ENCODE peak calls at places on chromosomes 11 and 22, in five cellular contexts. One of them, this sample, is unnamed.
A peak's percentile ranks its signal among the peaks of the same experiment; 100 is the strongest.

GRCh38 chr22:44459041-44459440 is 39.0 kb downstream of the RTL6 start:
- DNase-seq in PC-3: no peak
- DNase-seq in thyroid gland: no peak
- DNase-seq in adipocyte: no peak
- DNase-seq in lower lobe of right lung: no peak
- DNase-seq in this sample: no peak

GRCh38 chr11:72079776-72080325 is 491 bp downstream of the NUMA1 start:
- DNase-seq in adipocyte: peak; percentile 58
- DNase-seq in thyroid gland: no peak
- DNase-seq in PC-3: no peak
- DNase-seq in lower lobe of right lung: no peak
- DNase-seq in this sample: peak; percentile 30

GRCh38 chr22:16960220-16960883 is 47.7 kb downstream of the GAB4 start:
- DNase-seq in lower lobe of right lung: no peak
- DNase-seq in thyroid gland: no peak
- DNase-seq in adipocyte: no peak
- DNase-seq in PC-3: no peak
- DNase-seq in this sample: no peak

GRCh38 chr22:30705710-30706651 is 11.3 kb downstream of the OSBP2 start:
- DNase-seq in lower lobe of right lung: no peak
- DNase-seq in adipocyte: peak; percentile 54
- DNase-seq in thyroid gland: no peak
- DNase-seq in PC-3: peak; percentile 83
- DNase-seq in this sample: peak; percentile 13

GRCh38 chr11:104003491-104003890 is 32.9 kb upstream of the DDI1 start:
- DNase-seq in PC-3: no peak
- DNase-seq in lower lobe of right lung: no peak
- DNase-seq in adipocyte: peak; percentile 40
- DNase-seq in thyroid gland: no peak
- DNase-seq in this sample: no peak

GRCh38 chr22:42397332-42398246 is 34.6 kb downstream of the NFAM1 start:
- DNase-seq in lower lobe of right lung: peak; percentile 72
- DNase-seq in thyroid gland: peak; percentile 71
- DNase-seq in PC-3: no peak
- DNase-seq in adipocyte: no peak
- DNase-seq in this sample: no peak

GRCh38 chr22:17552737-17553136 is 10.6 kb upstream of the SLC25A18 start:
- DNase-seq in lower lobe of right lung: peak; percentile 56
- DNase-seq in PC-3: no peak
- DNase-seq in thyroid gland: peak; percentile 64
- DNase-seq in adipocyte: no peak
- DNase-seq in this sample: no peak

GRCh38 chr11:121881806-121882205 is 234.2 kb downstream of the BLID start:
- DNase-seq in PC-3: peak; percentile 73
- DNase-seq in thyroid gland: no peak
- DNase-seq in lower lobe of right lung: no peak
- DNase-seq in adipocyte: peak; percentile 67
- DNase-seq in this sample: no peak

GRCh38 chr11:113806403-113806802 is 26.8 kb downstream of the CLDN25 start:
- DNase-seq in adipocyte: peak; percentile 13
- DNase-seq in PC-3: peak; percentile 59
- DNase-seq in lower lobe of right lung: no peak
- DNase-seq in thyroid gland: peak; percentile 2
- DNase-seq in this sample: peak; percentile 11

GRCh38 chr11:119363874-119364590 is 17.5 kb downstream of the USP2 start:
- DNase-seq in adipocyte: peak; percentile 89
- DNase-seq in lower lobe of right lung: peak; percentile 70
- DNase-seq in thyroid gland: peak; percentile 63
- DNase-seq in PC-3: peak; percentile 49
- DNase-seq in this sample: peak; percentile 64

GRCh38 chr11:100576044-100577021 is 110.8 kb upstream of the ARHGAP42 start:
- DNase-seq in PC-3: peak; percentile 78
- DNase-seq in lower lobe of right lung: no peak
- DNase-seq in adipocyte: peak; percentile 81
- DNase-seq in thyroid gland: peak; percentile 6
- DNase-seq in this sample: no peak

GRCh38 chr22:36027960-36028645 is 521 bp downstream of the RBFOX2 start:
- DNase-seq in PC-3: peak; percentile 52
- DNase-seq in lower lobe of right lung: no peak
- DNase-seq in thyroid gland: no peak
- DNase-seq in adipocyte: no peak
- DNase-seq in this sample: no peak

GRCh38 chr11:121696947-121697346 is 244.2 kb upstream of the SORL1-AS1 start:
- DNase-seq in adipocyte: no peak
- DNase-seq in PC-3: no peak
- DNase-seq in thyroid gland: no peak
- DNase-seq in lower lobe of right lung: no peak
- DNase-seq in this sample: no peak

GRCh38 chr22:45608763-45609180 is 62.9 kb upstream of the ATXN10 start:
- DNase-seq in lower lobe of right lung: peak; percentile 24
- DNase-seq in adipocyte: peak; percentile 74
- DNase-seq in thyroid gland: no peak
- DNase-seq in PC-3: peak; percentile 87
- DNase-seq in this sample: no peak

GRCh38 chr11:44310456-44311272 is 725 bp upstream of the ALX4 start:
- DNase-seq in adipocyte: no peak
- DNase-seq in lower lobe of right lung: no peak
- DNase-seq in PC-3: no peak
- DNase-seq in thyroid gland: no peak
- DNase-seq in this sample: no peak

GRCh38 chr22:39184586-39185577 is 32.4 kb upstream of the CBX7 start:
- DNase-seq in lower lobe of right lung: peak; percentile 18
- DNase-seq in adipocyte: no peak
- DNase-seq in thyroid gland: no peak
- DNase-seq in PC-3: no peak
- DNase-seq in this sample: no peak

GRCh38 chr11:10486161-10486840 is 31.2 kb downstream of the AMPD3 start:
- DNase-seq in adipocyte: no peak
- DNase-seq in thyroid gland: no peak
- DNase-seq in PC-3: no peak
- DNase-seq in lower lobe of right lung: no peak
- DNase-seq in this sample: no peak

GRCh38 chr11:73317373-73317772 is 9.3 kb downstream of the ARHGEF17 start:
- DNase-seq in lower lobe of right lung: peak; percentile 77
- DNase-seq in PC-3: no peak
- DNase-seq in thyroid gland: peak; percentile 90
- DNase-seq in adipocyte: no peak
- DNase-seq in this sample: no peak

GRCh38 chr11:13963949-13964770 is 1.6 kb downstream of the SPON1 start:
- DNase-seq in thyroid gland: peak; percentile 5
- DNase-seq in lower lobe of right lung: peak; percentile 45
- DNase-seq in adipocyte: no peak
- DNase-seq in PC-3: peak; percentile 43
- DNase-seq in this sample: no peak

GRCh38 chr22:46762238-46763050 is at the start of gene TBC1D22A:
- DNase-seq in thyroid gland: peak; percentile 95
- DNase-seq in adipocyte: peak; percentile 98
- DNase-seq in lower lobe of right lung: peak; percentile 96
- DNase-seq in PC-3: peak; percentile 91
- DNase-seq in this sample: peak; percentile 95
- H3K4me1 ChIP-seq in thyroid gland: peaks cover 37% of the 10 kb centered on the region
- H3K4me1 ChIP-seq in adipocyte: peaks cover 24% of the 10 kb centered on the region
- H3K4me1 ChIP-seq in lower lobe of right lung: peaks cover 47% of the 10 kb centered on the region
- H3K4me1 ChIP-seq in PC-3: peaks cover 19% of the 10 kb centered on the region
- H3K4me1 ChIP-seq in this sample: peaks cover 43% of the 10 kb centered on the region

GRCh38 chr22:37239336-37240239 is 4.5 kb downstream of the RAC2 start:
- DNase-seq in adipocyte: no peak
- DNase-seq in PC-3: no peak
- DNase-seq in lower lobe of right lung: peak; percentile 33
- DNase-seq in thyroid gland: no peak
- DNase-seq in this sample: no peak
- H3K4me3 ChIP-seq in adipocyte: no peak overlapping the region
- H3K4me3 ChIP-seq in PC-3: no peak overlapping the region
- H3K4me3 ChIP-seq in lower lobe of right lung: no peak overlapping the region
- H3K4me3 ChIP-seq in thyroid gland: no peak overlapping the region
- H3K4me3 ChIP-seq in this sample: no peak overlapping the region

DNA sequence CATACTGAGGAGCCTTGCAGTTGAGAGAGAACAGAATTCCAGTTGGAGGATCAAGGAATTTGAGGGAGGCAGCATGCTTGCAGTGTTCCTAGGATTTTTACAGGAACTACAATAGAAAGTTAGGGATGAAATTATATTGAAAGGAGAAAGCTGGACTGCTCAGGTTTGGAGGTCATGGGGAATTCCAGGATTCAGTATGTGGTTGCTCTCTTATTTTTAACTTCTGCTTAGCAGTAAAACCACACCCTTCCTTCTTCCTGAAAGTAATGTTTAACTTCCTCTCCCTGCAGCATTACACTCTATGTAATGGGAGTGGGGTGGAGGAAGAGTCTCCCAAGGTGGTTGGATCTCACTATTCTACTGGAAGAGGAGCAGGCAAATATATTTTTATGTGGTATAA is 31.3 kb downstream of the CTNND1 start:
- DNase-seq in PC-3: peak; percentile 80
- DNase-seq in thyroid gland: no peak
- DNase-seq in adipocyte: no peak
- DNase-seq in lower lobe of right lung: no peak
- DNase-seq in this sample: no peak
- H3K4me1 ChIP-seq in PC-3: peaks cover 35% of the 10 kb centered on the region
- H3K4me1 ChIP-seq in thyroid gland: peaks cover 34% of the 10 kb centered on the region
- H3K4me1 ChIP-seq in adipocyte: peaks cover 21% of the 10 kb centered on the region
- H3K4me1 ChIP-seq in lower lobe of right lung: peaks cover 79% of the 10 kb centered on the region
- H3K4me1 ChIP-seq in this sample: peaks cover 56% of the 10 kb centered on the region

GRCh38 chr11:95307310-95307709 is 76.3 kb upstream of the SESN3 start:
- DNase-seq in lower lobe of right lung: no peak
- DNase-seq in thyroid gland: no peak
- DNase-seq in PC-3: no peak
- DNase-seq in adipocyte: no peak
- DNase-seq in this sample: no peak
- H3K4me3 ChIP-seq in lower lobe of right lung: no peak overlapping the region
- H3K4me3 ChIP-seq in thyroid gland: no peak overlapping the region
- H3K4me3 ChIP-seq in PC-3: no peak overlapping the region
- H3K4me3 ChIP-seq in adipocyte: no peak overlapping the region
- H3K4me3 ChIP-seq in this sample: no peak overlapping the region

DNA sequence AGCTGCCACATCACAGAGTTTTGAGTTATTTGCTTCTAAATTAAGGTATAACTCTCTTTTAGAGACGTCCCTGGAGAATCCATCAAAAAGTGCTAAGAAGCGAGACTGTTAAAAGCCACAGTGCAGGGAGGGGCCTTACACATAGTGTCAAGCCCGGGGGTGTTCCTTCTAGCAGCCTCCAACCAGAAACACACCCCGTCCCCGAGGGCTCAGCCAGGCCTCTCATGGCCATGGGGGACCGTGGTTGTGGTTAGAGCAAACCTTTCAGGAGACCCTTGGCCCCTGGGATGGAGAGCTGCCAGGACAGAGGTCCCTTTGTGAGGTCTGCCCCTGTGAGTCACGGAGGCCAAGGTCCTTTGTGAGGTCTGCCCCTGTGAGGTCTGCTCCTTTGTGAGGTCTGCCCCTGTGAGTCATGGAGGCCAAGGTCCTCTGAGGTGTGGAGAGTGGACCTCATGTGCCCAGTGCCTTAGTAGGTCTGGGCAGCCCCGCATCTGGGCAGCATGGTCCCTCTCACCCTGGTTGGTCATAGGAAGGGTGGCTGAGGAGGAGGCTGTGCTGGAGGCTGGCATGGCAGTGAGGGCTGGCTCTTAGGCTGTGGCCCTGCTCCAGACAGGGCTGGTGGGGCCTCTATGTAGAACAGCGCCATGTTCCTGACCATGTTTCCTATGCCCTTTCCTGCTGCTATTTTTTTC is 5.4 kb downstream of the GNAZ start:
- DNase-seq in PC-3: no peak
- DNase-seq in thyroid gland: no peak
- DNase-seq in adipocyte: no peak
- DNase-seq in lower lobe of right lung: no peak
- DNase-seq in this sample: no peak
- H3K4me1 ChIP-seq in PC-3: peaks cover 6% of the 10 kb centered on the region
- H3K4me1 ChIP-seq in thyroid gland: peaks cover 5% of the 10 kb centered on the region
- H3K4me1 ChIP-seq in adipocyte: no peaks in the 10 kb centered on the region
- H3K4me1 ChIP-seq in lower lobe of right lung: peaks cover 5% of the 10 kb centered on the region
- H3K4me1 ChIP-seq in this sample: peaks cover 14% of the 10 kb centered on the region

GRCh38 chr11:128686745-128687177 is 7.1 kb upstream of the FLI1 start:
- DNase-seq in adipocyte: peak; percentile 62
- DNase-seq in PC-3: peak; percentile 21
- DNase-seq in thyroid gland: peak; percentile 27
- DNase-seq in lower lobe of right lung: peak; percentile 78
- DNase-seq in this sample: no peak
- H3K4me3 ChIP-seq in adipocyte: peak overlapping the region; percentile 70
- H3K4me3 ChIP-seq in PC-3: peak overlapping the region; percentile 47
- H3K4me3 ChIP-seq in thyroid gland: no peak overlapping the region
- H3K4me3 ChIP-seq in lower lobe of right lung: peak overlapping the region; percentile 51
- H3K4me3 ChIP-seq in this sample: no peak overlapping the region

GRCh38 chr11:1102996-1103395 is 28.3 kb downstream of the MUC2 start:
- DNase-seq in adipocyte: no peak
- DNase-seq in PC-3: no peak
- DNase-seq in lower lobe of right lung: peak; percentile 38
- DNase-seq in thyroid gland: no peak
- DNase-seq in this sample: no peak

GRCh38 chr11:1100417-1101245 is 26.0 kb downstream of the MUC2 start:
- DNase-seq in lower lobe of right lung: peak; percentile 33
- DNase-seq in thyroid gland: no peak
- DNase-seq in adipocyte: no peak
- DNase-seq in PC-3: no peak
- DNase-seq in this sample: no peak

GRCh38 chr11:1101318-1102089 is 26.8 kb downstream of the MUC2 start:
- DNase-seq in lower lobe of right lung: peak; percentile 39
- DNase-seq in thyroid gland: no peak
- DNase-seq in PC-3: no peak
- DNase-seq in adipocyte: no peak
- DNase-seq in this sample: no peak

GRCh38 chr11:1102221-1102971 is 27.7 kb downstream of the MUC2 start:
- DNase-seq in PC-3: no peak
- DNase-seq in adipocyte: no peak
- DNase-seq in thyroid gland: no peak
- DNase-seq in lower lobe of right lung: peak; percentile 43
- DNase-seq in this sample: no peak

DNA sequence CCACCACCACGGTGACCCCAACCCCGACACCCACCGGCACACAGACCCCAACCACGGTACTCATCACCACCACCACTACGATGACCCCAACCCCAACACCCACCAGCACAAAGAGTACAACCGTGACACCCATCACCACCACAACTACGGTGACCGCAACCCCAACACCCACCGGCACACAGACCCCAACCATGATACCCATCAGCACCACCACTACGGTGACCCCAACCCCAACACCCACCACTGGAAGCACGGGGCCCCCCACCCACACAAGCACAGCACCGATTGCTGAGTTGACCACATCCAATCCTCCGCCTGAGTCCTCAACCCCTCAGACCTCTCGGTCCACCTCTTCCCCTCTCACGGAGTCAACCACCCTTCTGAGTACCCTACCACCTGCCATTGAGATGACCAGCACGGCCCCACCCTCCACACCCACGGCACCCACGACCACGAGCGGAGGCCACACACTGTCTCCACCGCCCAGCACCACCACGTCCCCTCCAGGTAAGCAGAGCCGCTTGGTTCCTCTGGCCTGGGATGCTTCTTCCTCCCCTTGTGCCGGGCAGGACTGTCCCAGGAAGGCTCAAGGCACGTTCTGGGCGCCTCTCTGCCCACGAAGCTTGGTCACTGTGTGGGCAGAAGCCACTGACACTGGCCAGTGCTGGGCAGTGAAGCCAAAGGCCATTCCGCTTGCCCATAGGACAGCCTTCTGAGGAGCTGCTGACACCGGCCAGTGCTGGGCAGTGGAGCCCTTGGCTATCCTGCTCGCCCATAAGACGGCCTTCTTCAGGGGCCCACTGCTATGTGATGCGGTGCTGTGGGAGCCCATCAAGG is 25.1 kb downstream of the MUC2 start:
- DNase-seq in adipocyte: no peak
- DNase-seq in PC-3: no peak
- DNase-seq in lower lobe of right lung: peak; percentile 22
- DNase-seq in thyroid gland: no peak
- DNase-seq in this sample: no peak
- H3K4me1 ChIP-seq in adipocyte: no peaks in the 10 kb centered on the region
- H3K4me1 ChIP-seq in PC-3: no peaks in the 10 kb centered on the region
- H3K4me1 ChIP-seq in lower lobe of right lung: no peaks in the 10 kb centered on the region
- H3K4me1 ChIP-seq in thyroid gland: no peaks in the 10 kb centered on the region
- H3K4me1 ChIP-seq in this sample: no peaks in the 10 kb centered on the region

GRCh38 chr11:34259087-34259486 is 98.7 kb downstream of the ABTB2 start:
- DNase-seq in PC-3: no peak
- DNase-seq in lower lobe of right lung: no peak
- DNase-seq in adipocyte: no peak
- DNase-seq in thyroid gland: no peak
- DNase-seq in this sample: no peak
- H3K4me3 ChIP-seq in PC-3: no peak overlapping the region
- H3K4me3 ChIP-seq in lower lobe of right lung: no peak overlapping the region
- H3K4me3 ChIP-seq in adipocyte: no peak overlapping the region
- H3K4me3 ChIP-seq in thyroid gland: no peak overlapping the region
- H3K4me3 ChIP-seq in this sample: no peak overlapping the region